ENCODE peak calls at places on chromosomes 12 and 14, in seven cellular contexts. One of them, this sample, is unnamed.

GRCh38 chr14:65170768-65171251 is 68.5 kb upstream of the MAX start:
- DNase-seq in activated CD4-positive, alpha-beta T cell treated with anti-CD3 and anti-CD28 coated beads for 1 hour: peak
- DNase-seq in stimulated activated CD4-positive, alpha-beta T cell treated with anti-CD3 and anti-CD28 coated beads, Interleukin-1b, Interleukin-23, amount 100 ng/mL, for 1 hour: no peak
- DNase-seq in CD8-positive, alpha-beta T cell: peak
- DNase-seq in stimulated activated CD8-positive, alpha-beta memory T cell treated with anti-CD3 and anti-CD28 coated beads, Interleukin-4, amount 100 ng/mL, for 24 hours: no peak
- DNase-seq in NCI-H2081: no peak
- DNase-seq in NCI-H1105: peak
- DNase-seq in this sample: peak

GRCh38 chr14:90278199-90279175 is 22.1 kb downstream of the PSMC1 start:
- DNase-seq in activated CD4-positive, alpha-beta T cell treated with anti-CD3 and anti-CD28 coated beads for 1 hour: no peak
- DNase-seq in stimulated activated CD4-positive, alpha-beta T cell treated with anti-CD3 and anti-CD28 coated beads, Interleukin-1b, Interleukin-23, amount 100 ng/mL, for 1 hour: no peak
- DNase-seq in CD8-positive, alpha-beta T cell: no peak
- DNase-seq in stimulated activated CD8-positive, alpha-beta memory T cell treated with anti-CD3 and anti-CD28 coated beads, Interleukin-4, amount 100 ng/mL, for 24 hours: no peak
- DNase-seq in NCI-H2081: no peak
- DNase-seq in NCI-H1105: no peak
- DNase-seq in this sample: no peak

GRCh38 chr12:46260913-46261476 is 7.8 kb downstream of the SLC38A1 start:
- DNase-seq in activated CD4-positive, alpha-beta T cell treated with anti-CD3 and anti-CD28 coated beads for 1 hour: no peak
- DNase-seq in stimulated activated CD4-positive, alpha-beta T cell treated with anti-CD3 and anti-CD28 coated beads, Interleukin-1b, Interleukin-23, amount 100 ng/mL, for 1 hour: no peak
- DNase-seq in CD8-positive, alpha-beta T cell: no peak
- DNase-seq in stimulated activated CD8-positive, alpha-beta memory T cell treated with anti-CD3 and anti-CD28 coated beads, Interleukin-4, amount 100 ng/mL, for 24 hours: no peak
- DNase-seq in NCI-H2081: no peak
- DNase-seq in NCI-H1105: no peak
- DNase-seq in this sample: no peak

GRCh38 chr12:124026755-124027745 is 54.0 kb downstream of the ZNF664 start:
- DNase-seq in activated CD4-positive, alpha-beta T cell treated with anti-CD3 and anti-CD28 coated beads for 1 hour: no peak
- DNase-seq in stimulated activated CD4-positive, alpha-beta T cell treated with anti-CD3 and anti-CD28 coated beads, Interleukin-1b, Interleukin-23, amount 100 ng/mL, for 1 hour: no peak
- DNase-seq in CD8-positive, alpha-beta T cell: no peak
- DNase-seq in stimulated activated CD8-positive, alpha-beta memory T cell treated with anti-CD3 and anti-CD28 coated beads, Interleukin-4, amount 100 ng/mL, for 24 hours: no peak
- DNase-seq in NCI-H2081: no peak
- DNase-seq in NCI-H1105: no peak
- DNase-seq in this sample: no peak

GRCh38 chr12:20865873-20866272 is 55.4 kb downstream of the SLCO1B3 start:
- DNase-seq in activated CD4-positive, alpha-beta T cell treated with anti-CD3 and anti-CD28 coated beads for 1 hour: no peak
- DNase-seq in stimulated activated CD4-positive, alpha-beta T cell treated with anti-CD3 and anti-CD28 coated beads, Interleukin-1b, Interleukin-23, amount 100 ng/mL, for 1 hour: no peak
- DNase-seq in CD8-positive, alpha-beta T cell: no peak
- DNase-seq in stimulated activated CD8-positive, alpha-beta memory T cell treated with anti-CD3 and anti-CD28 coated beads, Interleukin-4, amount 100 ng/mL, for 24 hours: no peak
- DNase-seq in NCI-H2081: no peak
- DNase-seq in NCI-H1105: no peak
- DNase-seq in this sample: no peak

GRCh38 chr14:94392510-94392935 is 4.1 kb upstream of the SERPINA1 start:
- DNase-seq in activated CD4-positive, alpha-beta T cell treated with anti-CD3 and anti-CD28 coated beads for 1 hour: no peak
- DNase-seq in stimulated activated CD4-positive, alpha-beta T cell treated with anti-CD3 and anti-CD28 coated beads, Interleukin-1b, Interleukin-23, amount 100 ng/mL, for 1 hour: no peak
- DNase-seq in CD8-positive, alpha-beta T cell: no peak
- DNase-seq in stimulated activated CD8-positive, alpha-beta memory T cell treated with anti-CD3 and anti-CD28 coated beads, Interleukin-4, amount 100 ng/mL, for 24 hours: no peak
- DNase-seq in NCI-H2081: no peak
- DNase-seq in NCI-H1105: no peak
- DNase-seq in this sample: peak

GRCh38 chr12:132185698-132186097 is 41.4 kb downstream of the NOC4L start:
- DNase-seq in activated CD4-positive, alpha-beta T cell treated with anti-CD3 and anti-CD28 coated beads for 1 hour: no peak
- DNase-seq in stimulated activated CD4-positive, alpha-beta T cell treated with anti-CD3 and anti-CD28 coated beads, Interleukin-1b, Interleukin-23, amount 100 ng/mL, for 1 hour: no peak
- DNase-seq in CD8-positive, alpha-beta T cell: no peak
- DNase-seq in stimulated activated CD8-positive, alpha-beta memory T cell treated with anti-CD3 and anti-CD28 coated beads, Interleukin-4, amount 100 ng/mL, for 24 hours: no peak
- DNase-seq in NCI-H2081: no peak
- DNase-seq in NCI-H1105: no peak
- DNase-seq in this sample: peak

GRCh38 chr12:91058821-91059220 is 997 bp upstream of the KERA start:
- DNase-seq in activated CD4-positive, alpha-beta T cell treated with anti-CD3 and anti-CD28 coated beads for 1 hour: no peak
- DNase-seq in stimulated activated CD4-positive, alpha-beta T cell treated with anti-CD3 and anti-CD28 coated beads, Interleukin-1b, Interleukin-23, amount 100 ng/mL, for 1 hour: no peak
- DNase-seq in CD8-positive, alpha-beta T cell: no peak
- DNase-seq in stimulated activated CD8-positive, alpha-beta memory T cell treated with anti-CD3 and anti-CD28 coated beads, Interleukin-4, amount 100 ng/mL, for 24 hours: no peak
- DNase-seq in NCI-H2081: no peak
- DNase-seq in NCI-H1105: no peak
- DNase-seq in this sample: no peak

GRCh38 chr14:58752782-58753181 is 115.0 kb downstream of the DACT1 start:
- DNase-seq in activated CD4-positive, alpha-beta T cell treated with anti-CD3 and anti-CD28 coated beads for 1 hour: no peak
- DNase-seq in stimulated activated CD4-positive, alpha-beta T cell treated with anti-CD3 and anti-CD28 coated beads, Interleukin-1b, Interleukin-23, amount 100 ng/mL, for 1 hour: no peak
- DNase-seq in CD8-positive, alpha-beta T cell: no peak
- DNase-seq in stimulated activated CD8-positive, alpha-beta memory T cell treated with anti-CD3 and anti-CD28 coated beads, Interleukin-4, amount 100 ng/mL, for 24 hours: no peak
- DNase-seq in NCI-H2081: no peak
- DNase-seq in NCI-H1105: peak
- DNase-seq in this sample: no peak

GRCh38 chr14:38065101-38065762 is 142.5 kb upstream of the SSTR1 start:
- DNase-seq in activated CD4-positive, alpha-beta T cell treated with anti-CD3 and anti-CD28 coated beads for 1 hour: peak
- DNase-seq in stimulated activated CD4-positive, alpha-beta T cell treated with anti-CD3 and anti-CD28 coated beads, Interleukin-1b, Interleukin-23, amount 100 ng/mL, for 1 hour: peak
- DNase-seq in CD8-positive, alpha-beta T cell: peak
- DNase-seq in stimulated activated CD8-positive, alpha-beta memory T cell treated with anti-CD3 and anti-CD28 coated beads, Interleukin-4, amount 100 ng/mL, for 24 hours: peak
- DNase-seq in NCI-H2081: no peak
- DNase-seq in NCI-H1105: no peak
- DNase-seq in this sample: peak

GRCh38 chr14:102859911-102860310 is 62.6 kb upstream of the AMN start:
- DNase-seq in activated CD4-positive, alpha-beta T cell treated with anti-CD3 and anti-CD28 coated beads for 1 hour: no peak
- DNase-seq in stimulated activated CD4-positive, alpha-beta T cell treated with anti-CD3 and anti-CD28 coated beads, Interleukin-1b, Interleukin-23, amount 100 ng/mL, for 1 hour: no peak
- DNase-seq in CD8-positive, alpha-beta T cell: no peak
- DNase-seq in stimulated activated CD8-positive, alpha-beta memory T cell treated with anti-CD3 and anti-CD28 coated beads, Interleukin-4, amount 100 ng/mL, for 24 hours: no peak
- DNase-seq in NCI-H2081: no peak
- DNase-seq in NCI-H1105: no peak
- DNase-seq in this sample: no peak

GRCh38 chr14:60014402-60014801 is 77.3 kb upstream of the PCNX4 start:
- DNase-seq in activated CD4-positive, alpha-beta T cell treated with anti-CD3 and anti-CD28 coated beads for 1 hour: no peak
- DNase-seq in stimulated activated CD4-positive, alpha-beta T cell treated with anti-CD3 and anti-CD28 coated beads, Interleukin-1b, Interleukin-23, amount 100 ng/mL, for 1 hour: no peak
- DNase-seq in CD8-positive, alpha-beta T cell: no peak
- DNase-seq in stimulated activated CD8-positive, alpha-beta memory T cell treated with anti-CD3 and anti-CD28 coated beads, Interleukin-4, amount 100 ng/mL, for 24 hours: no peak
- DNase-seq in NCI-H2081: no peak
- DNase-seq in NCI-H1105: no peak
- DNase-seq in this sample: no peak

GRCh38 chr14:93970589-93970966 is 5.8 kb downstream of the ASB2 start:
- DNase-seq in activated CD4-positive, alpha-beta T cell treated with anti-CD3 and anti-CD28 coated beads for 1 hour: peak
- DNase-seq in stimulated activated CD4-positive, alpha-beta T cell treated with anti-CD3 and anti-CD28 coated beads, Interleukin-1b, Interleukin-23, amount 100 ng/mL, for 1 hour: peak
- DNase-seq in CD8-positive, alpha-beta T cell: peak
- DNase-seq in stimulated activated CD8-positive, alpha-beta memory T cell treated with anti-CD3 and anti-CD28 coated beads, Interleukin-4, amount 100 ng/mL, for 24 hours: peak
- DNase-seq in NCI-H2081: no peak
- DNase-seq in NCI-H1105: peak
- DNase-seq in this sample: peak

GRCh38 chr12:13024151-13024946 is 19.8 kb upstream of the FAM234B start:
- DNase-seq in activated CD4-positive, alpha-beta T cell treated with anti-CD3 and anti-CD28 coated beads for 1 hour: no peak
- DNase-seq in stimulated activated CD4-positive, alpha-beta T cell treated with anti-CD3 and anti-CD28 coated beads, Interleukin-1b, Interleukin-23, amount 100 ng/mL, for 1 hour: no peak
- DNase-seq in CD8-positive, alpha-beta T cell: no peak
- DNase-seq in stimulated activated CD8-positive, alpha-beta memory T cell treated with anti-CD3 and anti-CD28 coated beads, Interleukin-4, amount 100 ng/mL, for 24 hours: no peak
- DNase-seq in NCI-H2081: no peak
- DNase-seq in NCI-H1105: no peak
- DNase-seq in this sample: no peak

GRCh38 chr14:73173092-73173735 is 36.9 kb downstream of the PSEN1 start:
- DNase-seq in activated CD4-positive, alpha-beta T cell treated with anti-CD3 and anti-CD28 coated beads for 1 hour: no peak
- DNase-seq in stimulated activated CD4-positive, alpha-beta T cell treated with anti-CD3 and anti-CD28 coated beads, Interleukin-1b, Interleukin-23, amount 100 ng/mL, for 1 hour: no peak
- DNase-seq in CD8-positive, alpha-beta T cell: no peak
- DNase-seq in stimulated activated CD8-positive, alpha-beta memory T cell treated with anti-CD3 and anti-CD28 coated beads, Interleukin-4, amount 100 ng/mL, for 24 hours: no peak
- DNase-seq in NCI-H2081: no peak
- DNase-seq in NCI-H1105: peak
- DNase-seq in this sample: peak

GRCh38 chr12:62767506-62767905 is 167.4 kb downstream of the PPM1H start:
- DNase-seq in activated CD4-positive, alpha-beta T cell treated with anti-CD3 and anti-CD28 coated beads for 1 hour: no peak
- DNase-seq in stimulated activated CD4-positive, alpha-beta T cell treated with anti-CD3 and anti-CD28 coated beads, Interleukin-1b, Interleukin-23, amount 100 ng/mL, for 1 hour: no peak
- DNase-seq in CD8-positive, alpha-beta T cell: no peak
- DNase-seq in stimulated activated CD8-positive, alpha-beta memory T cell treated with anti-CD3 and anti-CD28 coated beads, Interleukin-4, amount 100 ng/mL, for 24 hours: no peak
- DNase-seq in NCI-H2081: no peak
- DNase-seq in NCI-H1105: no peak
- DNase-seq in this sample: no peak

GRCh38 chr12:14930299-14930698 is 8.0 kb downstream of the ERP27 start:
- DNase-seq in activated CD4-positive, alpha-beta T cell treated with anti-CD3 and anti-CD28 coated beads for 1 hour: no peak
- DNase-seq in stimulated activated CD4-positive, alpha-beta T cell treated with anti-CD3 and anti-CD28 coated beads, Interleukin-1b, Interleukin-23, amount 100 ng/mL, for 1 hour: no peak
- DNase-seq in CD8-positive, alpha-beta T cell: no peak
- DNase-seq in stimulated activated CD8-positive, alpha-beta memory T cell treated with anti-CD3 and anti-CD28 coated beads, Interleukin-4, amount 100 ng/mL, for 24 hours: no peak
- DNase-seq in NCI-H2081: no peak
- DNase-seq in NCI-H1105: no peak
- DNase-seq in this sample: no peak

GRCh38 chr14:73804636-73805035 is 47.0 kb upstream of the PTGR2 start:
- DNase-seq in activated CD4-positive, alpha-beta T cell treated with anti-CD3 and anti-CD28 coated beads for 1 hour: no peak
- DNase-seq in stimulated activated CD4-positive, alpha-beta T cell treated with anti-CD3 and anti-CD28 coated beads, Interleukin-1b, Interleukin-23, amount 100 ng/mL, for 1 hour: no peak
- DNase-seq in CD8-positive, alpha-beta T cell: no peak
- DNase-seq in stimulated activated CD8-positive, alpha-beta memory T cell treated with anti-CD3 and anti-CD28 coated beads, Interleukin-4, amount 100 ng/mL, for 24 hours: no peak
- DNase-seq in NCI-H2081: no peak
- DNase-seq in NCI-H1105: no peak
- DNase-seq in this sample: no peak

GRCh38 chr14:36505193-36505815 is 14.7 kb downstream of the NKX2-1 start:
- DNase-seq in activated CD4-positive, alpha-beta T cell treated with anti-CD3 and anti-CD28 coated beads for 1 hour: no peak
- DNase-seq in stimulated activated CD4-positive, alpha-beta T cell treated with anti-CD3 and anti-CD28 coated beads, Interleukin-1b, Interleukin-23, amount 100 ng/mL, for 1 hour: no peak
- DNase-seq in CD8-positive, alpha-beta T cell: no peak
- DNase-seq in stimulated activated CD8-positive, alpha-beta memory T cell treated with anti-CD3 and anti-CD28 coated beads, Interleukin-4, amount 100 ng/mL, for 24 hours: no peak
- DNase-seq in NCI-H2081: no peak
- DNase-seq in NCI-H1105: no peak
- DNase-seq in this sample: no peak

GRCh38 chr14:24081739-24082204 is 10.4 kb downstream of the CPNE6 start:
- DNase-seq in activated CD4-positive, alpha-beta T cell treated with anti-CD3 and anti-CD28 coated beads for 1 hour: no peak
- DNase-seq in stimulated activated CD4-positive, alpha-beta T cell treated with anti-CD3 and anti-CD28 coated beads, Interleukin-1b, Interleukin-23, amount 100 ng/mL, for 1 hour: no peak
- DNase-seq in CD8-positive, alpha-beta T cell: no peak
- DNase-seq in stimulated activated CD8-positive, alpha-beta memory T cell treated with anti-CD3 and anti-CD28 coated beads, Interleukin-4, amount 100 ng/mL, for 24 hours: no peak
- DNase-seq in NCI-H2081: no peak
- DNase-seq in NCI-H1105: no peak
- DNase-seq in this sample: no peak

GRCh38 chr14:73058923-73059311 is 583 bp downstream of the RBM25 start:
- DNase-seq in activated CD4-positive, alpha-beta T cell treated with anti-CD3 and anti-CD28 coated beads for 1 hour: no peak
- DNase-seq in stimulated activated CD4-positive, alpha-beta T cell treated with anti-CD3 and anti-CD28 coated beads, Interleukin-1b, Interleukin-23, amount 100 ng/mL, for 1 hour: no peak
- DNase-seq in CD8-positive, alpha-beta T cell: peak
- DNase-seq in stimulated activated CD8-positive, alpha-beta memory T cell treated with anti-CD3 and anti-CD28 coated beads, Interleukin-4, amount 100 ng/mL, for 24 hours: no peak
- DNase-seq in NCI-H2081: no peak
- DNase-seq in NCI-H1105: no peak
- DNase-seq in this sample: no peak

GRCh38 chr12:50764116-50764860 is 387 bp downstream of the ATF1 start:
- DNase-seq in activated CD4-positive, alpha-beta T cell treated with anti-CD3 and anti-CD28 coated beads for 1 hour: peak
- DNase-seq in stimulated activated CD4-positive, alpha-beta T cell treated with anti-CD3 and anti-CD28 coated beads, Interleukin-1b, Interleukin-23, amount 100 ng/mL, for 1 hour: peak
- DNase-seq in CD8-positive, alpha-beta T cell: peak
- DNase-seq in stimulated activated CD8-positive, alpha-beta memory T cell treated with anti-CD3 and anti-CD28 coated beads, Interleukin-4, amount 100 ng/mL, for 24 hours: peak
- DNase-seq in NCI-H2081: peak
- DNase-seq in NCI-H1105: peak
- DNase-seq in this sample: peak

GRCh38 chr12:6535960-6536847 is 1.9 kb downstream of the GAPDH start:
- DNase-seq in activated CD4-positive, alpha-beta T cell treated with anti-CD3 and anti-CD28 coated beads for 1 hour: no peak
- DNase-seq in stimulated activated CD4-positive, alpha-beta T cell treated with anti-CD3 and anti-CD28 coated beads, Interleukin-1b, Interleukin-23, amount 100 ng/mL, for 1 hour: no peak
- DNase-seq in CD8-positive, alpha-beta T cell: no peak
- DNase-seq in stimulated activated CD8-positive, alpha-beta memory T cell treated with anti-CD3 and anti-CD28 coated beads, Interleukin-4, amount 100 ng/mL, for 24 hours: no peak
- DNase-seq in NCI-H2081: no peak
- DNase-seq in NCI-H1105: no peak
- DNase-seq in this sample: peak

GRCh38 chr12:106149096-106149784 is 10.5 kb upstream of the NUAK1 start:
- DNase-seq in activated CD4-positive, alpha-beta T cell treated with anti-CD3 and anti-CD28 coated beads for 1 hour: no peak
- DNase-seq in stimulated activated CD4-positive, alpha-beta T cell treated with anti-CD3 and anti-CD28 coated beads, Interleukin-1b, Interleukin-23, amount 100 ng/mL, for 1 hour: no peak
- DNase-seq in CD8-positive, alpha-beta T cell: no peak
- DNase-seq in stimulated activated CD8-positive, alpha-beta memory T cell treated with anti-CD3 and anti-CD28 coated beads, Interleukin-4, amount 100 ng/mL, for 24 hours: no peak
- DNase-seq in NCI-H2081: no peak
- DNase-seq in NCI-H1105: no peak
- DNase-seq in this sample: no peak

This sample was measured in CD4-positive, alpha-beta memory T cell.